ENCODE peak calls at places on chromosomes 3 and 15, in seven cellular contexts. K is tibial artery, G is esophagus squamous epithelium, T is foreskin keratinocyte, D is GM13976, Y is Calu3, H is left lung. S is an unnamed sample.

GRCh38 chr15:40693904-40694705 is 869 bp upstream of the RAD51 start:
- DNase-seq in G (no peak), T (no peak), H (no peak), D (peak), Y (no peak), K (no peak), S (no peak)

GRCh38 chr3:162525052-162525451 is 1028.4 kb downstream of the OTOL1 start:
- DNase-seq in K (no peak), T (no peak), Y (no peak), G (no peak), H (no peak), D (no peak), S (no peak)

GRCh38 chr3:71707600-71707999 is 17.6 kb downstream of the EIF4E3 start:
- DNase-seq in D (no peak), Y (peak), H (no peak), G (no peak), T (no peak), K (no peak), S (no peak)

GRCh38 chr3:50591196-50591741 is 20.3 kb downstream of the CISH start:
- DNase-seq in K (no peak), T (no peak), Y (no peak), G (no peak), H (peak), D (no peak), S (no peak)

GRCh38 chr3:158743664-158744566 is 11.7 kb upstream of the RARRES1 start:
- DNase-seq in H (no peak), G (no peak), Y (no peak), T (no peak), K (no peak), D (no peak), S (no peak)

GRCh38 chr3:126344380-126345041 is 12.7 kb downstream of the KLF15 start:
- DNase-seq in Y (peak), D (no peak), G (no peak), T (no peak), H (peak), K (peak), S (peak)

GRCh38 chr3:170352936-170353335 is 4.6 kb upstream of the SKIL start:
- DNase-seq in H (no peak), D (peak), G (no peak), K (no peak), Y (no peak), T (no peak), S (no peak)

GRCh38 chr3:57646723-57647122 is 46.2 kb downstream of the DENND6A start:
- DNase-seq in G (no peak), T (peak), K (no peak), Y (no peak), H (no peak), D (no peak), S (no peak)

GRCh38 chr15:94848054-94848453 is 616.7 kb downstream of the MCTP2 start:
- DNase-seq in H (no peak), Y (no peak), K (no peak), T (no peak), D (no peak), G (no peak), S (no peak)

GRCh38 chr3:105809204-105809893 is 59.5 kb downstream of the CBLB start:
- DNase-seq in D (no peak), T (no peak), G (no peak), Y (no peak), H (no peak), K (no peak), S (no peak)

GRCh38 chr3:58016710-58017109 is 8.5 kb downstream of the FLNB start:
- DNase-seq in Y (no peak), G (no peak), H (no peak), K (no peak), T (no peak), D (no peak), S (no peak)

DNA sequence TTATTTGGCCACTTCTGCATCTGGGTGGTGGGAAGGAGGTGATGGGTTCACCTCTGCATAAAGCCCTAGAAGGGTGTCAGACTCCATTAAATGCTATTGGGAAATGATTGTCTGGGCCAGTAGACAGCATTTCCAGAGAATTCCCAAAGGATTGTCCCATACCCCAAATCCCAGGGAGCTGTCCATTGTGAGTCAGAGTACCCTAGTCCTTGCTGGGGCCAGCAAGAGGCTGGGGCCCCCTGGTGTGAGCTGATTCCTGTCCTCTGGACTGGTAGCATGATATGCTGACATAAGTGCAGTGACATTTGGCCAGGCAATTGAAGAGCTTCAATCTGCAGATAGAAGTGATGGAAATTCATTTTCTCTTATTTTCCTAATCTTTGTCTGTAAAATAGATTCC is 91.1 kb downstream of the RPLP1 start:
- DNase-seq in G (no peak), T (no peak), D (no peak), K (no peak), H (no peak), Y (no peak), S (no peak)
- TF ChIP-seq CTCF in G (no peak), T (no peak), D (no peak), K (no peak), H (no peak), Y (no peak), S (no peak)

GRCh38 chr3:55675478-55675877 is 188.4 kb upstream of the WNT5A start:
- DNase-seq in T (no peak), G (no peak), D (peak), H (no peak), Y (no peak), K (no peak), S (no peak)

GRCh38 chr3:55676643-55677042 is 189.5 kb upstream of the WNT5A start:
- DNase-seq in H (no peak), Y (no peak), G (no peak), K (no peak), D (no peak), T (no peak), S (no peak)

GRCh38 chr3:55673764-55674163 is 186.7 kb upstream of the WNT5A start:
- DNase-seq in K (no peak), D (no peak), G (no peak), H (no peak), T (no peak), Y (no peak), S (no peak)

GRCh38 chr3:55682461-55682860 is 195.4 kb upstream of the WNT5A start:
- DNase-seq in Y (no peak), K (no peak), H (no peak), T (no peak), D (no peak), G (no peak), S (no peak)

DNA sequence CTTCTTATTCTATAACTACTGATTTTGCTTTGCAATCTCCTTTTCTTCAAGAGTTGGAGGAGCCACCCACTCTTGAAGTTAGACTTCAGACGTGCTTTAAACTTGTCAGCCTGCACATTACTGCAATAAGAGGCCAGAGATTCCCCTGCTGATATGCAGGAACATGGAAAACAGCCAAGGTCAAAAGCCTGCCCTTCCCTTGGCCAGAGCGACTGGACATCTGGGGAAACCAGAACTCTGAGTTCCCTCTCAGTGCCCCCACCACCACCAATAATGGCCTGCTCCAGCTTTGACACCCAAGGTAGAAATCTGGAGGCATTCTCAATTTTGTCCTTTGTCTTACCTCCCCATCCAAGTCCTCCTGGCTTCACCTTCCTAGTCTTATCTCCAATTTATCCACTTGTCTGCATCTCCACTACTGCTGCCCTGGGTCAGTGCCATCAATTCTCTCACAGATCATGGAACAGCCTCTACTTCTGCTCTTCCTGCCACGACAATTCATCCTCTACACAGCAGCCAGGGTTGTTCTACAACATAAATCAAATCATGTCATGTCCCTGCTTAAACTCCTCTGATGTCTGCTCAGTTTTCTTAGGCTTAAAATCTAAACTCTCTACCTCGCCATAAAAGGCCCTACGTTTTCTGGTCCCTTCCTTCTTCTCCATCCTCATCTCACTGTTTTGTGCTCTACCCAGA is 191.6 kb upstream of the WNT5A start:
- DNase-seq in G (no peak), K (no peak), T (no peak), Y (no peak), H (no peak), D (no peak), S (no peak)
- TF ChIP-seq CTCF in G (no peak), K (no peak), T (no peak), Y (no peak), H (no peak), D (no peak), S (no peak)

DNA sequence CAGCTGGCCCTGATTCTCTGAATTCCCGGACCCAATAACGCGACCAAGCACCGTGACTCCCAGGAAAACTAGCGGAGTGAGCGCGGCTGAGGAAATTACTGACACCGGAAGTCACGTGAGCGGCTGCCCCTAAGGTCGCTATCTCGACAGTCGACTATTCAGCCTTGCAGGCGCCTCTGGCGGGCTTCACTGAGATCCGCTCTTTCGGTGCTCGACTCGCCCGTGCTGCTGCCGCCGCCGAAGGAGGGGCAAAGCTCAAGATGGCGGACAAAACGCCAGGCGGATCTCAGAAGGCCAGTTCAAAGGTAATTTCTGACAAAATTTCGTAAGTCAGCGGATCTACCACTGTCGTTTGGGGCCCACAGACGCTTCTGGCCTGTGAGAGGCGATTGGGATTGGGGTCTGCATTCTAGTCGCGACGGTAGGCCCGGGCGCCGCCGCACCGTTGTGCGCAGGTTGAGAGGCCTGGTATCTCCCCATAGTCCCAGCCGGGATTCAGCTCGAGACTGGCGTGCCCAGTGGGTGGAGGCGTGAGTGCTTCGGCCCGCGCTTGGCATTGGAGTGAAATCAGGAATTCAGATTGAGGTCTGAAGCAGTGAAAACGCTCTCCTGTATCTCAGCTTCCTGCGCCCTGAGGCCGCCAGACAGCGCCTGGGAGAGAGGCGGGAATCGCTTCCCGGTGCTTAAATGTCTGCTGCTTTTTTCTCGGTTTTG is at the start of gene U2SURP:
- DNase-seq in G (peak), T (peak), Y (peak), H (peak), D (peak), K (peak), S (peak)
- TF ChIP-seq CTCF in G (peak), T (peak), Y (no peak), H (no peak), D (no peak), K (no peak), S (no peak)

GRCh38 chr3:43175541-43175940 is 69.7 kb upstream of the POMGNT2 start:
- DNase-seq in K (no peak), G (no peak), D (no peak), H (no peak), Y (no peak), T (no peak), S (no peak)
- TF ChIP-seq CTCF in K (no peak), G (no peak), D (no peak), H (no peak), Y (no peak), T (no peak), S (no peak)

GRCh38 chr3:197484204-197484901 is 71.4 kb downstream of the BDH1 start:
- DNase-seq in G (no peak), H (no peak), D (no peak), Y (no peak), K (no peak), T (no peak), S (no peak)
- TF ChIP-seq CTCF in G (no peak), H (no peak), D (no peak), Y (no peak), K (no peak), T (no peak), S (no peak)

DNA sequence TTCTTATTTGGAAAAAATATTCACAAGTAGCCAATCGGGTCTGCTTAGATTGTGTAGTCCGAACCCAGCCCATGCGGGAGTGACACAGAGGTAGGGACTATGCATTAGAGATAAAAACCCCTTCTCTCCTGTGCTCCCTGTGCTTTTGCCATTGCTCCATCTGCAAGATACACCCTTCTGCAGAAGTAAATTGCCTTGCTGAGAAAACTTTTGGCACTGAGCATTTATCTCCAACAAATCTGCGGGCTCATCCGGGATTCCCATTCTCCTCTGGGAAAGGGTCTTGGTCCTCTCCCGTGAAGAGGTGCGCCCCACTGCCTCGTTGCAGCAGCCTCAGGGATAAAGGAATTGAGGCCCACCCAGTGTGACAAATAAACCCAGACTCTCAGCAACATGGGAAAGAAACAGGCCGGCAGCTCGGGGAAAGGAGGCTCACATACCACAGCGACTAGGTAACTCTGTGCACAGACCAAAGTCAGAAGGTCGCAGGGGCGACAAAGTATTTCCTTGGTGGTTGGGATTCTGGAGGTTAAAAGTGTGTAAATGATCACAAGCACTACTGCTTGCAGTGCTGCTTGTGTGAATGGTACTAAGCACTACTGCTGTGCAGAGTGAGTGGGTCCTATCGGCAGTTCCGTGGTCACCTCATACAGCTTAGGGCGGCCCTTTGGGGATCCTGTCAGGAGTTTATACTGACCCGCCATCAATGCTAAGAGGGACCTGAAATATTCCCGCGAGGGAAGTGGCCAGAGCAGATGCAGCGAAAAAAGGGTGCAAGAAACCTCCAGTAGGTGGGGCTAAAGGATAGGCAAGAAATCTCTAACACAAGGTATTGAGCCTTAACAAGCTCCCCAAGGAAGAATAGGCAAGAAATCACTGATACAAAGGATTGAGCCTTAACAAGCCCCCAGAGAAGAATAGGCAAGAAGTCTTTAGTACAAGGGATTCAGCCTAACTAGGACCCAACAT is 54.3 kb downstream of the GSK3B start:
- DNase-seq in D (no peak), H (no peak), Y (no peak), T (no peak), K (no peak), G (no peak), S (no peak)
- TF ChIP-seq CTCF in D (no peak), H (no peak), Y (no peak), T (peak), K (no peak), G (no peak), S (no peak)

GRCh38 chr15:73988075-73988969 is 3.8 kb downstream of the STOML1 start:
- DNase-seq in D (peak), H (no peak), T (peak), Y (peak), G (no peak), K (no peak), S (no peak)

GRCh38 chr15:73985101-73985873 is 6.8 kb downstream of the STOML1 start:
- DNase-seq in Y (no peak), H (no peak), T (peak), G (no peak), D (no peak), K (no peak), S (no peak)

GRCh38 chr15:73986055-73986775 is 5.9 kb downstream of the STOML1 start:
- DNase-seq in H (no peak), T (no peak), K (no peak), D (no peak), G (no peak), Y (no peak), S (no peak)

GRCh38 chr15:73987646-73988045 is 4.4 kb downstream of the STOML1 start:
- DNase-seq in K (no peak), H (no peak), Y (no peak), T (no peak), G (no peak), D (no peak), S (no peak)

DNA sequence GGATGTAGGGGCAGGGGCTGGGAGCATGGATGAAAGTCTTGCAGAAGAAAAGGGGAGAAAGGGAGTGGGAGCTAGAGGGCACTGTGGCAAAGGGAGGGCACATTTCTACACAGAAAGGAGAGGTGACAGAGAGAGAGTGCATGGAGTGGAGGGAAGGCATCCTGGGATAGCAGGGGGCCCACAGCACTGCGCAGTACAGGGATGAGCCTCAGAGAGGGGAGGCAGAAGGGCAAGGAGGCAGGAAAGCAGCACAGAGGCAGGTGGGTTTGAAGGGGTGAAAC is 5.4 kb downstream of the STOML1 start:
- DNase-seq in K (no peak), H (no peak), D (no peak), G (no peak), T (no peak), Y (no peak), S (no peak)
- TF ChIP-seq CTCF in K (no peak), H (no peak), D (no peak), G (no peak), T (peak), Y (no peak), S (no peak)